ENCODE peak calls at places on chromosomes 6 and 20, in six cellular contexts. F, G, W, Q, D and B are unnamed samples.

GRCh38 chr6:17457956-17458355 is 64.6 kb downstream of the CAP2 start:
- DNase-seq in F (no peak), G (no peak), Q (no peak), D (no peak), W (no peak), B (no peak)

GRCh38 chr6:28474441-28475219 is 31.3 kb upstream of the ZSCAN23 start:
- DNase-seq in F (peak; percentile 50), G (peak; percentile 39), D (peak; percentile 78), W (no peak), Q (peak; percentile 90), B (peak; percentile 67)

GRCh38 chr6:82909551-82909950 is 156.1 kb downstream of the UBE3D start:
- DNase-seq in Q (no peak), F (no peak), W (no peak), G (no peak), D (peak; percentile 8), B (no peak)

GRCh38 chr6:23672737-23673136 is 453.3 kb upstream of the NRSN1 start:
- DNase-seq in F (no peak), Q (no peak), G (no peak), W (no peak), D (no peak), B (no peak)

GRCh38 chr6:3211681-3212080 is 15.8 kb downstream of the TUBB2B start:
- DNase-seq in F (no peak), Q (no peak), D (peak; percentile 57), G (no peak), W (no peak), B (no peak)

GRCh38 chr6:49423817-49424216 is 39.2 kb downstream of the MMUT start:
- DNase-seq in Q (no peak), D (peak; percentile 16), W (no peak), G (peak; percentile 16), F (no peak), B (no peak)

GRCh38 chr6:146864300-146864699 is 265.5 kb downstream of the ADGB start:
- DNase-seq in W (no peak), F (no peak), Q (no peak), G (no peak), D (no peak), B (no peak)

GRCh38 chr20:39025883-39026282 is 63.7 kb downstream of the DHX35 start:
- DNase-seq in G (no peak), Q (no peak), W (no peak), D (no peak), F (no peak), B (no peak)

GRCh38 chr6:11393713-11394627 is 143.6 kb upstream of the TMEM170B start:
- DNase-seq in F (peak; percentile 79), Q (no peak), D (peak; percentile 49), G (no peak), W (no peak), B (no peak)

GRCh38 chr6:70398783-70399730 is 14.3 kb upstream of the FAM135A start:
- DNase-seq in F (peak; percentile 62), G (no peak), D (peak; percentile 56), W (peak; percentile 53), Q (no peak), B (no peak)

GRCh38 chr6:157763129-157763893 is 59.7 kb upstream of the SNX9 start:
- DNase-seq in D (peak; percentile 76), Q (no peak), W (peak; percentile 93), F (peak; percentile 82), G (no peak), B (no peak)

GRCh38 chr6:60687085-60687484 is 1598.9 kb downstream of the KHDRBS2 start:
- DNase-seq in G (no peak), Q (no peak), W (no peak), D (no peak), F (no peak), B (no peak)

GRCh38 chr20:19889011-19889953 is 127.9 kb upstream of the NAA20 start:
- DNase-seq in G (no peak), D (peak; percentile 81), F (peak; percentile 58), W (no peak), Q (no peak), B (peak; percentile 29)

GRCh38 chr6:50974319-50974718 is 155.6 kb downstream of the TFAP2B start:
- DNase-seq in D (no peak), F (no peak), Q (no peak), G (no peak), W (no peak), B (no peak)

GRCh38 chr6:123016431-123017110 is 20.5 kb downstream of the CLVS2 start:
- DNase-seq in F (no peak), G (no peak), W (no peak), Q (no peak), D (no peak), B (no peak)

GRCh38 chr6:166167258-166167731 is 356 bp downstream of the TBXT start:
- DNase-seq in G (no peak), D (no peak), F (no peak), Q (no peak), W (no peak), B (no peak)

GRCh38 chr6:93787841-93788240 is 368.5 kb upstream of the EPHA7 start:
- DNase-seq in D (peak; percentile 60), F (no peak), W (no peak), G (no peak), Q (no peak), B (no peak)

GRCh38 chr20:15976047-15976731 is 597.1 kb downstream of the KIF16B start:
- DNase-seq in F (no peak), Q (no peak), G (no peak), D (no peak), W (no peak), B (no peak)

GRCh38 chr6:139161169-139161568 is 26.3 kb downstream of the HECA start:
- DNase-seq in D (peak; percentile 62), Q (no peak), G (no peak), F (peak; percentile 76), W (no peak), B (no peak)

GRCh38 chr6:7143161-7143974 is 35.6 kb downstream of the RREB1 start:
- DNase-seq in Q (no peak), W (no peak), D (peak; percentile 68), F (no peak), G (no peak), B (no peak)

GRCh38 chr20:42051935-42052334 is 433.8 kb upstream of the CHD6 start:
- DNase-seq in D (no peak), F (no peak), G (peak; percentile 67), W (no peak), Q (no peak), B (no peak)

GRCh38 chr6:57048577-57048976 is 2.1 kb downstream of the KIAA1586 start:
- DNase-seq in G (no peak), F (no peak), W (no peak), D (peak; percentile 47), Q (no peak), B (no peak)

GRCh38 chr20:38129248-38129865 is 35.7 kb downstream of the TGM2 start:
- DNase-seq in D (no peak), Q (no peak), W (no peak), G (no peak), F (no peak), B (no peak)

GRCh38 chr20:52105573-52106422 is 85.8 kb downstream of the ZFP64 start:
- DNase-seq in F (no peak), W (no peak), G (no peak), D (peak; percentile 55), Q (no peak), B (no peak)
- H3K4me3 ChIP-seq in F (no peak overlapping the region), W (peak overlapping the region; percentile 24), G (no peak overlapping the region), D (peak overlapping the region; percentile 73), Q (peak overlapping the region; percentile 42), B (peak overlapping the region; percentile 77)

GRCh38 chr20:62186887-62187866 is 4.3 kb downstream of the MTG2 start:
- DNase-seq in D (peak; percentile 62), G (no peak), F (no peak), Q (no peak), W (no peak), B (no peak)

GRCh38 chr20:62182469-62183425 is at the start of gene MTG2:
- DNase-seq in F (peak; percentile 96), D (peak; percentile 99), G (peak; percentile 99), Q (peak; percentile 52), W (peak; percentile 96), B (peak; percentile 82)

GRCh38 chr20:62186096-62186426 is 3.2 kb downstream of the MTG2 start:
- DNase-seq in D (no peak), Q (no peak), G (no peak), F (no peak), W (no peak), B (no peak)

GRCh38 chr20:62181808-62182207 is 1.0 kb upstream of the MTG2 start:
- DNase-seq in D (peak; percentile 21), G (no peak), W (no peak), F (no peak), Q (no peak), B (no peak)

GRCh38 chr20:62183426-62184142 is 756 bp downstream of the MTG2 start:
- DNase-seq in F (no peak), W (no peak), D (peak; percentile 57), Q (no peak), G (peak; percentile 59), B (no peak)
- H3K27ac ChIP-seq in F (peak overlapping the region; percentile 86), W (peak overlapping the region; percentile 80), D (peak overlapping the region; percentile 83), Q (peak overlapping the region; percentile 87), G (peak overlapping the region; percentile 82), B (peak overlapping the region; percentile 66)

GRCh38 chr20:59644371-59644939 is 40.1 kb downstream of the PHACTR3 start:
- DNase-seq in Q (no peak), G (no peak), D (no peak), F (peak; percentile 27), W (no peak), B (no peak)

GRCh38 chr20:59646487-59646886 is 42.1 kb downstream of the PHACTR3 start:
- DNase-seq in F (peak; percentile 14), D (no peak), W (no peak), G (no peak), Q (no peak), B (no peak)

GRCh38 chr20:59645316-59645715 is 41.0 kb downstream of the PHACTR3 start:
- DNase-seq in W (no peak), F (peak; percentile 31), Q (no peak), D (no peak), G (no peak), B (no peak)

GRCh38 chr20:59645761-59646171 is 41.4 kb downstream of the PHACTR3 start:
- DNase-seq in D (peak; percentile 7), F (peak; percentile 27), G (no peak), W (no peak), Q (no peak), B (no peak)

GRCh38 chr20:59643616-59644061 is 39.3 kb downstream of the PHACTR3 start:
- DNase-seq in D (no peak), Q (no peak), G (no peak), W (no peak), F (peak; percentile 25), B (no peak)
- H3K9me3 ChIP-seq in D (no peaks in the 10 kb centered on the region), Q (no peaks in the 10 kb centered on the region), G (no peaks in the 10 kb centered on the region), W (peaks cover 6% of the 10 kb centered on the region), F (no peaks in the 10 kb centered on the region), B (peaks cover 16% of the 10 kb centered on the region)

DNA sequence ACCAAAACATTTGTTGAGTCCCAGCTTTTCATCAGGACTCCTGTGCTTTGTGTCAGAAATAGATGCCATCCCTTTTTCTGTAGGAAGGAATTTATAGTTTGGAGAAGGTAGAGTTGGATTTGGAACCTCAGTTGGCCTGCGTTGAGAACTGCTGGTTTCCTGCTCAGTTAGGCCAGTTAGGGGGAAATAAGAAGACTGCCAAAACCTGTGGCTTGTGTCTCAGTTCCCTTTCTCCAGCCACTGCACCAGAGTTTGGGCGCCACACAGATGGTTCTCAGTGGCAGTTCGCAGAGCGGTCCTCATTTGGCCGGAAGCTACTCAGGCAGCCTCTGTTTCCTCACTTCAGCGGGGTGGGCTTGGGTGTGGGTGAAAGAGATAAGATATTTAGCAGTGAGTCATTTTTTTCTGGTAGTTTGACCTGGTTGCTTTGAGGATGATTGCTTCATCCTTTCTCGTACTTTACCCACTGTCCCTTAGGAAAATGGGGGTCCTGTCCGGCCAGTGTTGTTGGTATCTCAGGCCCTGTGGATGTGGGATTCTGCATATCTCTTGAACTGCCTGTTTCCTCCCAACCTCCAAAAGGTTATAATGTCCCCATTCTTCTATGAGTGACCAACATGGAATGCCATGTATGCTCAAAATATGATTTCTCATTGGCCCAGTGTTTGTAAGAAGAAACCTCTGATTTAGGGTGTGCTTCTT is 53.7 kb downstream of the JARID2 start:
- DNase-seq in G (no peak), Q (no peak), W (peak; percentile 53), F (no peak), D (peak; percentile 48), B (no peak)
- H3K4me3 ChIP-seq in G (no peak overlapping the region), Q (no peak overlapping the region), W (no peak overlapping the region), F (no peak overlapping the region), D (no peak overlapping the region), B (no peak overlapping the region)